ENCODE peak calls at places on chromosomes 2 and 18, in five cellular contexts. E, T, Y, P and H are unnamed samples.

GRCh38 chr2:236286866-236287545 is 22.8 kb upstream of the ASB18 start:
- DNase-seq in E (no peak), T (peak), Y (peak), P (no peak), H (peak)

GRCh38 chr2:63378589-63378988 is 209.7 kb downstream of the WDPCP start:
- DNase-seq in E (no peak), T (no peak), Y (no peak), P (no peak), H (peak)

GRCh38 chr18:48544661-48545415 is 6.0 kb downstream of the CTIF start:
- DNase-seq in E (no peak), T (no peak), Y (no peak), P (no peak), H (no peak)

GRCh38 chr2:180122874-180123273 is 115.8 kb upstream of the CWC22 start:
- DNase-seq in E (no peak), T (peak), Y (peak), P (no peak), H (peak)

GRCh38 chr18:59210311-59210710 is 9.6 kb upstream of the GRP start:
- DNase-seq in E (no peak), T (no peak), Y (no peak), P (no peak), H (no peak)

GRCh38 chr2:190636362-190636761 is 12.5 kb upstream of the NAB1 start:
- DNase-seq in E (no peak), T (peak), Y (peak), P (no peak), H (peak)

GRCh38 chr2:172813314-172813888 is 77.8 kb downstream of the RAPGEF4 start:
- DNase-seq in E (no peak), T (peak), Y (peak), P (no peak), H (peak)

GRCh38 chr18:45046226-45046625 is 365.5 kb downstream of the SETBP1 start:
- DNase-seq in E (no peak), T (no peak), Y (no peak), P (no peak), H (no peak)

GRCh38 chr2:36701391-36701795 is 4.9 kb downstream of the VIT start:
- DNase-seq in E (no peak), T (peak), Y (no peak), P (no peak), H (peak)

GRCh38 chr2:238528953-238529781 is 102.4 kb downstream of the ASB1 start:
- DNase-seq in E (no peak), T (peak), Y (peak), P (no peak), H (peak)

GRCh38 chr2:181813963-181814565 is 77.5 kb upstream of the ITPRID2 start:
- DNase-seq in E (no peak), T (no peak), Y (peak), P (peak), H (no peak)

GRCh38 chr2:69915050-69915945 is at the start of gene MXD1:
- DNase-seq in E (no peak), T (peak), Y (peak), P (no peak), H (no peak)

GRCh38 chr2:70957838-70958237 is 20.6 kb upstream of the ANKRD53 start:
- DNase-seq in E (no peak), T (no peak), Y (no peak), P (no peak), H (no peak)

GRCh38 chr18:59799383-59800015 is 100.3 kb upstream of the PMAIP1 start:
- DNase-seq in E (no peak), T (no peak), Y (no peak), P (no peak), H (no peak)

GRCh38 chr2:100786297-100786658 is 33.7 kb upstream of the NPAS2 start:
- DNase-seq in E (no peak), T (peak), Y (peak), P (no peak), H (peak)

GRCh38 chr2:189249901-189250300 is 70.3 kb upstream of the COL5A2 start:
- DNase-seq in E (no peak), T (no peak), Y (no peak), P (no peak), H (no peak)

GRCh38 chr2:216130346-216130951 is 21.3 kb downstream of the XRCC5 start:
- DNase-seq in E (no peak), T (no peak), Y (no peak), P (no peak), H (no peak)

GRCh38 chr2:181188605-181189004 is 208.2 kb downstream of the UBE2E3 start:
- DNase-seq in E (no peak), T (no peak), Y (no peak), P (no peak), H (no peak)

GRCh38 chr2:200077210-200077650 is 121.8 kb downstream of the MAIP1 start:
- DNase-seq in E (no peak), T (peak), Y (peak), P (no peak), H (peak)

DNA sequence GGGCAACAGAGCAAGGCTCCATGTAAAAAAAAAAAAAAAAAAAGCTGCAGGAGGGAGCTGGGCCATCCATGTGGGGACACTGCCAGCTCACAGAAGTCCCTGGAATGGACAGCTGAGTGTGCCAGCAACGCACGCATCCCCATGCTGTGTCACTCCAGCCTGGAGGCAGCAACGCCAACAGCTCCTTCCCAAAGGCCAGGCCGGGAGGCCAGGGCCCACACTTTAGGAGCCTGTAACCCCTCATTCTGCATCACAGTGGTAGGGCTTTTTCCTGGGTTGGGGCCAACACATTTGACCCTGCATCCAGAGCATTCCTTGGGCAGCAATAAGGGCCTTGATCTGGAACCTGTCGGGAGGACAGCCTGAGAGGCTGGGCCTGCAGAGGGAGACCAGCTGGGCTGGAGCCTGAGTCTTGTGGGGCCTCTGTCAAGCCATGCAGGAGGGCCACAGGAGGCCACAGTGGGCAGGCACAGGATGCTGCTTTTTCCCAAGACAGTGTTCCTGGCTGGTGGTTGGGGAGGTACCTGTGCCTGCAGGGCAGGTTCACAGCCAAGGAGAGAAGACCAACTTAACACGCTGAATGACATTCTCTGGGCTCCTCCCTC is 16.8 kb upstream of the KCNK3 start:
- DNase-seq in E (no peak), T (no peak), Y (no peak), P (no peak), H (no peak)
- H3K27ac ChIP-seq in E (no peak), T (no peak), Y (no peak), P (no peak), H (no peak)

GRCh38 chr2:72887032-72887835 is at the start of gene SPR:
- DNase-seq in E (no peak), T (peak), Y (peak), P (peak), H (peak)
- H3K27ac ChIP-seq in E (no peak), T (peak), Y (peak), P (peak), H (peak)

GRCh38 chr2:127695491-127696472 is 5.5 kb upstream of the SFT2D3 start:
- DNase-seq in E (no peak), T (peak), Y (peak), P (peak), H (no peak)
- H3K27ac ChIP-seq in E (no peak), T (peak), Y (peak), P (peak), H (no peak)

GRCh38 chr2:219253753-219254589 is at the start of gene TUBA4A:
- DNase-seq in E (peak), T (peak), Y (peak), P (peak), H (peak)
- H3K27ac ChIP-seq in E (no peak), T (peak), Y (no peak), P (peak), H (peak)

DNA sequence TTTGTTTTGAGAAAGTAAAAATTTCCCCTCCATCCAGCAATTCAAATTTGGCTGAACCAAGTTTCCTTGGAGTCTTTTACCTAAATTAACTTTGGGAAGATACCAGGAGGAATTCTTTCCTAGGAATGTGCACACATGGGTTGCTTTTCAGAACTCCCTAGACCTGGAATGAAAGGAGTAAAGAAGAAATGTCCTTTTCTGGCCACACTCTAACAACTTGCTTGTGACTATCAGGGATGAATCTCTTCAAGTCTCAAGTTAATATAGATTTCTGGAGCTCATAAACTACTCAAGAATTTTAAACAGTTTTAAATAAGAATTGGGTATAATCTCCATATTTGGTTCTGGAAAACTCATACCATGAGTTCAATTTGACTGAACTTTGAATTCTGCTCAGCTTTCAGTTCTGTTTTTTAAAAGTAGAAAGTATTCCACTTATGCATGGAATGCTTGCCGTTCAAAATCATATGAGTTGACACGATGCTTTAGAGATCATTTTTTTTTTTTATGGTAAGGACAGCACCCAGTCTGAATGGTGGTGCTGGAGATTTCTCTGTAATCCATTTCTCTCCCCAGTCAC is 7.7 kb downstream of the RASGRP3 start:
- DNase-seq in E (no peak), T (no peak), Y (peak), P (no peak), H (no peak)
- H3K27ac ChIP-seq in E (no peak), T (no peak), Y (peak), P (peak), H (no peak)

GRCh38 chr2:196336715-196337617 is 165.6 kb upstream of the STK17B start:
- DNase-seq in E (peak), T (peak), Y (peak), P (peak), H (peak)
- H3K27ac ChIP-seq in E (no peak), T (no peak), Y (no peak), P (no peak), H (no peak)

GRCh38 chr18:63366270-63366990 is 576 bp downstream of the KDSR start:
- DNase-seq in E (peak), T (peak), Y (peak), P (peak), H (peak)
- H3K27ac ChIP-seq in E (no peak), T (peak), Y (peak), P (peak), H (peak)

GRCh38 chr2:158725496-158725895 is 69.6 kb upstream of the DAPL1 start:
- DNase-seq in E (no peak), T (peak), Y (no peak), P (no peak), H (no peak)
- H3K27ac ChIP-seq in E (no peak), T (peak), Y (no peak), P (no peak), H (no peak)

GRCh38 chr2:226746206-226746800 is 53.3 kb downstream of the IRS1 start:
- DNase-seq in E (no peak), T (no peak), Y (no peak), P (no peak), H (no peak)

GRCh38 chr2:226743911-226744310 is 55.7 kb downstream of the IRS1 start:
- DNase-seq in E (no peak), T (no peak), Y (no peak), P (no peak), H (no peak)

GRCh38 chr2:226742346-226742745 is 57.3 kb downstream of the IRS1 start:
- DNase-seq in E (no peak), T (no peak), Y (no peak), P (peak), H (no peak)

GRCh38 chr2:226752887-226753286 is 46.7 kb downstream of the IRS1 start:
- DNase-seq in E (no peak), T (no peak), Y (no peak), P (no peak), H (no peak)

DNA sequence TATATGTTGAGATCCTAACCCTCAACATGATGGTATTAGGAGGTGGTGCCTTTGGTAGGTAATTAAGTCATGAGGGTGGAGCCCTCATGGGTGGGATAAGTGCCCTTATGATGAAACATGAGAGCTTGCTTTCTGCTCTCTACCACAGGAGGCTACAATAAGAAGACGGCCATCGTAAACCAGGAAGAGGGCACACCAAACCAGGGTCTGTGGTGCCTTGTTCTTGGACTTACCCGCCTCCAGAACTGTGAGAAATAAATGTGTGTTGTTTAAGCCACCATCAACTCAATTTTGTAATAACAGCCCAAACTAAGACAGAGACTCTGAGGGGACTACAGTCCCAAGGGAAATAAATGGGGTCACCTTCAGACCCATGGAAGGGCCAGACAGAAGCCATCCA is 52.3 kb downstream of the IRS1 start:
- DNase-seq in E (no peak), T (no peak), Y (no peak), P (no peak), H (no peak)
- H3K27ac ChIP-seq in E (no peak), T (no peak), Y (no peak), P (no peak), H (no peak)

DNA sequence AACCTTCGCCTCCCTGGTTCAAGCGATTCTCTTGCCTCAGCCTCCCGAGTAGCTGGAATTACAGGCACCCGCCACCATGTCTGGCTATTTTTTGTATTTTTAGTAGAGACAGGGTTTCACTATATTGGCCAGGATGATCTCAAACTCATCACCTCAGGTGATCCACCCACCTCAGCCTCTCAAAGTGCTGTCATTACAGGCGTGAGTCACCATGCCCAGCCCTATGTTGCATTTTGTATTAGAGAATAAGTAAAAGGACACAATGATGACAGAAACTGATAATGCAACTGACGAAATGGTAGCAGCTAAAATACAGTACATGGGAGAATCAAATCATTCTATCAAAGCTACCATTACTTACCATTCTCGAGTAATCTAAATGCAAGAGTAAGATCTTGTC is 276.7 kb downstream of the DSEL start:
- DNase-seq in E (no peak), T (no peak), Y (no peak), P (no peak), H (no peak)
- H3K27ac ChIP-seq in E (no peak), T (no peak), Y (no peak), P (no peak), H (no peak)